ENCODE peak calls at places on chromosomes 6 and 20, in four cellular contexts. One of them, this sample, is unnamed.

GRCh38 chr20:5864428-5864827 is 85.9 kb downstream of the TRMT6 start:
- ATAC-seq in heart left ventricle: no peak
- ATAC-seq in Right ventricle myocardium superior: no peak
- ATAC-seq in naive B cell: no peak
- ATAC-seq in this sample: no peak

GRCh38 chr6:87899499-87900147 is 148.0 kb upstream of the SPACA1 start:
- ATAC-seq in heart left ventricle: no peak
- ATAC-seq in Right ventricle myocardium superior: no peak
- ATAC-seq in naive B cell: no peak
- ATAC-seq in this sample: no peak

GRCh38 chr6:42710316-42710715 is 12.1 kb downstream of the PRPH2 start:
- ATAC-seq in heart left ventricle: peak
- ATAC-seq in Right ventricle myocardium superior: no peak
- ATAC-seq in naive B cell: no peak
- ATAC-seq in this sample: no peak

GRCh38 chr6:156351346-156351966 is 425.7 kb upstream of the ARID1B start:
- ATAC-seq in heart left ventricle: no peak
- ATAC-seq in Right ventricle myocardium superior: no peak
- ATAC-seq in naive B cell: no peak
- ATAC-seq in this sample: no peak

GRCh38 chr6:586553-586952 is 70.3 kb downstream of the HUS1B start:
- ATAC-seq in heart left ventricle: no peak
- ATAC-seq in Right ventricle myocardium superior: no peak
- ATAC-seq in naive B cell: no peak
- ATAC-seq in this sample: no peak

GRCh38 chr6:12353731-12354130 is 63.6 kb downstream of the EDN1 start:
- ATAC-seq in heart left ventricle: no peak
- ATAC-seq in Right ventricle myocardium superior: no peak
- ATAC-seq in naive B cell: no peak
- ATAC-seq in this sample: no peak

GRCh38 chr6:41519748-41520699 is 26.2 kb upstream of the FOXP4 start:
- ATAC-seq in heart left ventricle: no peak
- ATAC-seq in Right ventricle myocardium superior: no peak
- ATAC-seq in naive B cell: no peak
- ATAC-seq in this sample: no peak

GRCh38 chr6:163195721-163196691 is 218.5 kb upstream of the QKI start:
- ATAC-seq in heart left ventricle: no peak
- ATAC-seq in Right ventricle myocardium superior: no peak
- ATAC-seq in naive B cell: no peak
- ATAC-seq in this sample: no peak

This sample was measured in gastroesophageal sphincter.